ENCODE peak calls at places on chromosome 7, in six cellular contexts. C, G, Q, R, E and L are unnamed samples.

GRCh38 chr7:127759945-127760421 is 108.0 kb downstream of the SND1 start:
- DNase-seq in C (no peak), G (no peak), Q (no peak), R (no peak), E (no peak), L (no peak)

GRCh38 chr7:108196004-108196403 is 65.8 kb upstream of the LAMB4 start:
- DNase-seq in C (no peak), G (no peak), Q (no peak), R (no peak), E (no peak), L (no peak)

GRCh38 chr7:2802082-2802481 is 42.0 kb downstream of the GNA12 start:
- DNase-seq in C (no peak), G (no peak), Q (no peak), R (no peak), E (no peak), L (no peak)

GRCh38 chr7:87140271-87140748 is 11.9 kb upstream of the DMTF1 start:
- DNase-seq in C (no peak), G (no peak), Q (no peak), R (no peak), E (no peak), L (no peak)

GRCh38 chr7:26376208-26376917 is 84.7 kb downstream of the SNX10 start:
- DNase-seq in C (peak; percentile 47), G (no peak), Q (peak; percentile 86), R (peak; percentile 65), E (peak; percentile 60), L (no peak)

GRCh38 chr7:140609646-140610045 is 31.0 kb downstream of the DENND2A start:
- DNase-seq in C (no peak), G (no peak), Q (no peak), R (no peak), E (no peak), L (no peak)

GRCh38 chr7:158353606-158354570 is 233.7 kb downstream of the PTPRN2 start:
- DNase-seq in C (peak; percentile 69), G (no peak), Q (peak; percentile 12), R (no peak), E (no peak), L (no peak)

GRCh38 chr7:115910541-115911164 is 119.9 kb downstream of the TFEC start:
- DNase-seq in C (peak; percentile 95), G (no peak), Q (peak; percentile 38), R (no peak), E (no peak), L (peak; percentile 10)

GRCh38 chr7:152081088-152081487 is 55.6 kb downstream of the GALNT11 start:
- DNase-seq in C (no peak), G (no peak), Q (no peak), R (no peak), E (no peak), L (peak; percentile 5)

GRCh38 chr7:126426652-126427051 is 826.1 kb downstream of the GRM8 start:
- DNase-seq in C (no peak), G (no peak), Q (no peak), R (no peak), E (no peak), L (no peak)

GRCh38 chr7:36945612-36946400 is 221.5 kb upstream of the AOAH start:
- DNase-seq in C (no peak), G (no peak), Q (peak; percentile 85), R (peak; percentile 38), E (no peak), L (no peak)

GRCh38 chr7:131057015-131057518 is 270.6 kb upstream of the MKLN1 start:
- DNase-seq in C (peak; percentile 45), G (no peak), Q (no peak), R (no peak), E (no peak), L (peak; percentile 74)

GRCh38 chr7:7424151-7424873 is 111.4 kb downstream of the COL28A1 start:
- DNase-seq in C (peak; percentile 43), G (peak; percentile 4), Q (peak; percentile 39), R (peak; percentile 56), E (peak; percentile 33), L (no peak)

GRCh38 chr7:122305475-122306319 is 1.1 kb upstream of the FEZF1 start:
- DNase-seq in C (no peak), G (no peak), Q (peak; percentile 65), R (no peak), E (no peak), L (no peak)

GRCh38 chr7:135159359-135160087 is 11.0 kb downstream of the CYREN start:
- DNase-seq in C (no peak), G (no peak), Q (no peak), R (no peak), E (no peak), L (no peak)

GRCh38 chr7:150435390-150436073 is 14.9 kb upstream of the GIMAP8 start:
- DNase-seq in C (peak; percentile 87), G (no peak), Q (no peak), R (no peak), E (no peak), L (no peak)